ENCODE peak calls at places on chromosomes 7 and 10, in four cellular contexts. H is CD8-positive, alpha-beta T cell; L is cardiac muscle cell; O is ovary. W is an unnamed sample.

GRCh38 chr10:11242443-11243386 is 225.0 kb downstream of the CELF2 start:
- DNase-seq in O (peak), H (no peak), L (no peak), W (no peak)

GRCh38 chr10:78812571-78813318 is 256.0 kb upstream of the ZMIZ1 start:
- DNase-seq in H (no peak), O (no peak), L (no peak), W (no peak)

GRCh38 chr10:17290226-17290625 is 62.2 kb downstream of the VIM start:
- DNase-seq in L (no peak), H (no peak), O (no peak), W (peak)

GRCh38 chr10:130873636-130874035 is 437.9 kb downstream of the TCERG1L start:
- DNase-seq in H (no peak), O (no peak), L (no peak), W (no peak)

GRCh38 chr10:70055550-70055949 is 2.9 kb downstream of the MACROH2A2 start:
- DNase-seq in L (no peak), O (no peak), H (no peak), W (no peak)

GRCh38 chr10:48249763-48250351 is 24.6 kb downstream of the FRMPD2 start:
- DNase-seq in H (no peak), L (no peak), O (no peak), W (no peak)

GRCh38 chr7:46559194-46559576 is 638.1 kb upstream of the IGFBP3 start:
- DNase-seq in O (no peak), H (no peak), L (no peak), W (peak)

GRCh38 chr10:66176772-66177171 is 749.1 kb upstream of the LRRTM3 start:
- DNase-seq in L (no peak), H (no peak), O (no peak), W (no peak)

GRCh38 chr10:97721871-97722780 is 8.6 kb downstream of the MARVELD1 start:
- DNase-seq in H (no peak), O (no peak), L (no peak), W (no peak)

GRCh38 chr7:113856010-113856409 is 62.8 kb downstream of the PPP1R3A start:
- DNase-seq in H (no peak), L (no peak), O (no peak), W (no peak)

GRCh38 chr10:33238643-33239042 is 95.8 kb downstream of the NRP1 start:
- DNase-seq in O (no peak), L (no peak), H (no peak), W (peak)

GRCh38 chr10:34584164-34584563 is 230.9 kb downstream of the PARD3 start:
- DNase-seq in L (no peak), H (no peak), O (no peak), W (peak)

GRCh38 chr7:6398943-6399342 is 48.8 kb downstream of the DAGLB start:
- DNase-seq in O (no peak), H (no peak), L (peak), W (no peak)

GRCh38 chr10:121165276-121165675 is 314.1 kb downstream of the WDR11 start:
- DNase-seq in O (no peak), H (no peak), L (no peak), W (no peak)

GRCh38 chr7:27141591-27142561 is 1.6 kb downstream of the HOXA5 start:
- DNase-seq in H (no peak), L (no peak), O (no peak), W (no peak)
- H3K4me3 ChIP-seq in H (no peak), L (no peak), O (peak), W (no peak)

GRCh38 chr7:101816499-101817030 is 861 bp upstream of the CUX1 start:
- DNase-seq in H (no peak), O (peak), L (peak), W (no peak)
- TF ChIP-seq CTCF in H (no peak), O (no peak), L (no peak), W (no peak)

GRCh38 chr7:26657139-26657753 is 207.1 kb downstream of the SKAP2 start:
- DNase-seq in H (no peak), O (no peak), L (peak), W (no peak)
- H3K4me3 ChIP-seq in H (no peak), O (no peak), L (no peak), W (no peak)

DNA sequence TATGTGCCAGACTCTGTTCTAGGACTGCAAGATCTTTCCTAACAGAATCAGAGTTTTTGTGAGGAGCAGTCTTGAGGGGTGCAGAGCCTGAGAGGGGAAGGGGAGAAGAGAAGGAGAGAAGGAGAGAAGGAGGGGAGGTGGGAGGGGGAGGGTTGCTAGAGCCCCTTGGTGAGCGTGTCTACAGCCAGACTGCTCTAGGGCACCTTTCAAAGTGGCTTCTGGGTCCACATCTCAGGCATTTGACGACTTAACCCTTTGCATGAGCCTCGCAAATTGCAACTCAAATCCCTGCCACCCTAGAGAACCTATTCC is 31.1 kb upstream of the LEP start:
- DNase-seq in O (no peak), L (no peak), H (no peak), W (no peak)
- TF ChIP-seq CTCF in O (no peak), L (no peak), H (peak), W (no peak)

GRCh38 chr7:55570218-55570873 is 2.0 kb downstream of the VOPP1 start:
- DNase-seq in L (no peak), O (no peak), H (no peak), W (no peak)
- H3K4me3 ChIP-seq in L (no peak), O (no peak), H (peak), W (no peak)

GRCh38 chr10:5589963-5590511 is 65.3 kb downstream of the CALML3 start:
- DNase-seq in L (no peak), O (no peak), H (no peak), W (no peak)
- TF ChIP-seq CTCF in L (peak), O (no peak), H (no peak), W (peak)

DNA sequence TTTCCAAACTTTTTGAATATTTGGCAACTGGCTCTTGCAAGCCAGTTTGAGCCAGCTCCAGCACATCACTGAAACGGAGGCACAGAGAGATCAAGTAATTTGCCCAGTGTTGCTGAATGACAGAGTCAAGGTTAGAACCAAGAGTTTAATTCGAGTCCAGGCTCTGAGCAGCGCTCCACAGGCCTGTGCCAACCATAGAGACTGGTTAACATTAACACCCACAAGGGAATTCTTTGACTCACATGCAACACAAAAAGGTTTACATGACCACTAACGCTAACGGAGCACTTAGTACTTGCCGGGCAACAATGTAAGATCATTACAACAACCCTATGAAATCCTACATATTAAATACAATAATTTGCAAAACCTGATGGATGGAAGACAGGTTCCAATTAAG is 1.5 kb downstream of the RGS10 start:
- DNase-seq in O (no peak), H (no peak), L (no peak), W (no peak)
- H3K4me3 ChIP-seq in O (no peak), H (peak), L (no peak), W (peak)

DNA sequence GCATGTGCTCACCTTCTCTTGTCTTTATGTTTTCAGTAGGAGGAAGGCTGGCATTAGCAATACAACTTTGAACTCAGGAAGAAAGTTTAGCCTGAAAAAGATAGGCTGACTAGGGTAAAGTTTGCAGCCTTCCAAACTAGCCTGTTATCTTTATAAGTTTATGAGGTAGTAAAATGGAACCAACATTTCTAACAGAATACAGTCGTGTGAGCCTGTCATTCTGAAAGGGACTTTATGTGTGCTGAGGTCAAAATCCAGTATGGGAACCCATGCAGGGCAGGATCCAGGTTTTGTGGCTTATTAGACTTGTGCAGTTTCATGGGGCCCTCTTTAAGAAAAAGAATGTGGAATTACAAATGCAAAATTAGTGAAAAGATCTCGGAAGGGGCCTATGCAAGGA is 201.0 kb upstream of the PRPS1L1 start:
- DNase-seq in L (no peak), O (no peak), H (no peak), W (no peak)
- TF ChIP-seq CTCF in L (no peak), O (no peak), H (no peak), W (no peak)